ENCODE peak calls at places on chromosome 1, in six cellular contexts. Z is A673, W is psoas muscle, H is endothelial cell of umbilical vein, X is heart left ventricle, Y is left ventricle myocardium inferior. J is an unnamed sample. For H3K4me1 and H3K27me3, the result is how much of the 10 kb centered on the place peaks cover.

GRCh38 chr1:164635074-164635783 is 76.2 kb downstream of the PBX1 start:
- DNase-seq in Y (no peak), W (no peak), Z (peak), H (no peak), X (no peak), J (no peak)

GRCh38 chr1:7299329-7299799 is 471.7 kb upstream of the VAMP3 start:
- DNase-seq in W (peak), Y (peak), Z (peak), X (peak), H (peak), J (peak)

GRCh38 chr1:84412316-84412942 is 14.1 kb downstream of the DNASE2B start:
- DNase-seq in Y (no peak), Z (no peak), H (no peak), X (no peak), W (peak), J (no peak)

GRCh38 chr1:46646844-46647243 is 21.3 kb downstream of the ATPAF1 start:
- DNase-seq in Y (no peak), H (no peak), W (no peak), Z (no peak), X (no peak), J (no peak)

GRCh38 chr1:207404849-207405525 is 49.1 kb upstream of the CR2 start:
- DNase-seq in X (no peak), H (peak), Y (no peak), W (no peak), Z (peak), J (no peak)

GRCh38 chr1:21189906-21190500 is 13.3 kb upstream of the EIF4G3 start:
- DNase-seq in H (peak), Y (no peak), Z (no peak), X (no peak), W (no peak), J (no peak)

GRCh38 chr1:8518490-8518801 is 200.5 kb downstream of the SLC45A1 start:
- DNase-seq in W (no peak), H (no peak), Z (no peak), X (no peak), Y (no peak), J (no peak)

GRCh38 chr1:202691846-202692245 is 18.4 kb downstream of the SYT2 start:
- DNase-seq in X (no peak), Y (no peak), H (no peak), W (no peak), Z (no peak), J (peak)

GRCh38 chr1:66752000-66752592 is at the start of gene DYNLT5:
- DNase-seq in W (peak), Y (peak), H (peak), Z (no peak), X (peak), J (peak)

GRCh38 chr1:39129514-39129913 is 75.0 kb upstream of the MACF1 start:
- DNase-seq in H (peak), Y (no peak), W (no peak), Z (peak), X (no peak), J (no peak)

GRCh38 chr1:204989266-204990058 is 53.5 kb upstream of the CNTN2 start:
- DNase-seq in W (peak), Y (peak), X (peak), Z (peak), H (peak), J (peak)

GRCh38 chr1:69215883-69216282 is 351.8 kb upstream of the LRRC7 start:
- DNase-seq in H (no peak), W (no peak), Y (no peak), X (no peak), Z (no peak), J (no peak)

GRCh38 chr1:219710529-219711194 is 97.8 kb upstream of the ZC3H11B start:
- DNase-seq in H (no peak), Z (no peak), W (no peak), X (no peak), Y (no peak), J (no peak)

GRCh38 chr1:57310992-57311790 is 112.7 kb downstream of the DAB1 start:
- DNase-seq in H (no peak), X (no peak), Z (no peak), W (no peak), Y (no peak), J (no peak)

GRCh38 chr1:159922499-159923202 is 2.7 kb downstream of the TAGLN2 start:
- DNase-seq in Y (peak), Z (no peak), X (peak), H (no peak), W (peak), J (peak)

GRCh38 chr1:55067022-55067781 is 27.9 kb downstream of the PCSK9 start:
- DNase-seq in X (peak), H (no peak), Z (no peak), W (peak), Y (peak), J (no peak)

GRCh38 chr1:20198296-20198695 is 12.0 kb upstream of the PLA2G2C start:
- DNase-seq in X (no peak), W (no peak), H (no peak), Y (no peak), Z (no peak), J (no peak)

GRCh38 chr1:198680174-198680871 is 41.5 kb downstream of the PTPRC start:
- DNase-seq in W (no peak), Y (no peak), H (no peak), Z (no peak), X (no peak), J (no peak)

GRCh38 chr1:53895421-53895820 is 1.4 kb downstream of the DIO1 start:
- DNase-seq in X (no peak), W (no peak), Z (no peak), Y (no peak), H (no peak), J (no peak)

GRCh38 chr1:54245501-54245900 is 45.5 kb downstream of the MRPL37 start:
- DNase-seq in X (no peak), Y (no peak), Z (no peak), H (no peak), W (no peak), J (no peak)

GRCh38 chr1:159000627-159001026 is 9.1 kb upstream of the IFI16 start:
- DNase-seq in H (peak), X (peak), W (peak), Y (peak), Z (peak), J (peak)

GRCh38 chr1:234605493-234605982 is 4.4 kb downstream of the IRF2BP2 start:
- DNase-seq in X (no peak), Z (no peak), Y (no peak), H (no peak), W (no peak), J (no peak)

GRCh38 chr1:234603221-234604204 is 6.5 kb downstream of the IRF2BP2 start:
- DNase-seq in X (no peak), H (peak), W (no peak), Z (peak), Y (no peak), J (no peak)

GRCh38 chr1:234602334-234603220 is 7.4 kb downstream of the IRF2BP2 start:
- DNase-seq in Y (no peak), Z (peak), W (peak), H (peak), X (no peak), J (peak)

GRCh38 chr1:234604726-234605492 is 5.1 kb downstream of the IRF2BP2 start:
- DNase-seq in X (no peak), H (peak), Z (no peak), Y (no peak), W (no peak), J (no peak)

GRCh38 chr1:234604393-234604725 is 5.6 kb downstream of the IRF2BP2 start:
- DNase-seq in H (peak), X (no peak), Y (no peak), Z (no peak), W (no peak), J (no peak)
- H3K4me1 ChIP-seq in H (under half), X (under half), Y (half or more), Z (half or more), W (under half), J (under half)

GRCh38 chr1:90727917-90728655 is 11.0 kb upstream of the BARHL2 start:
- DNase-seq in Y (no peak), X (no peak), W (no peak), Z (no peak), H (no peak), J (no peak)

GRCh38 chr1:90730247-90731022 is 13.3 kb upstream of the BARHL2 start:
- DNase-seq in Z (peak), Y (no peak), X (no peak), H (no peak), W (no peak), J (no peak)

GRCh38 chr1:90731382-90732050 is 14.4 kb upstream of the BARHL2 start:
- DNase-seq in Z (no peak), H (no peak), W (no peak), X (no peak), Y (no peak), J (no peak)

GRCh38 chr1:90728656-90729257 is 11.7 kb upstream of the BARHL2 start:
- DNase-seq in W (no peak), Y (no peak), Z (no peak), H (no peak), X (no peak), J (no peak)

DNA sequence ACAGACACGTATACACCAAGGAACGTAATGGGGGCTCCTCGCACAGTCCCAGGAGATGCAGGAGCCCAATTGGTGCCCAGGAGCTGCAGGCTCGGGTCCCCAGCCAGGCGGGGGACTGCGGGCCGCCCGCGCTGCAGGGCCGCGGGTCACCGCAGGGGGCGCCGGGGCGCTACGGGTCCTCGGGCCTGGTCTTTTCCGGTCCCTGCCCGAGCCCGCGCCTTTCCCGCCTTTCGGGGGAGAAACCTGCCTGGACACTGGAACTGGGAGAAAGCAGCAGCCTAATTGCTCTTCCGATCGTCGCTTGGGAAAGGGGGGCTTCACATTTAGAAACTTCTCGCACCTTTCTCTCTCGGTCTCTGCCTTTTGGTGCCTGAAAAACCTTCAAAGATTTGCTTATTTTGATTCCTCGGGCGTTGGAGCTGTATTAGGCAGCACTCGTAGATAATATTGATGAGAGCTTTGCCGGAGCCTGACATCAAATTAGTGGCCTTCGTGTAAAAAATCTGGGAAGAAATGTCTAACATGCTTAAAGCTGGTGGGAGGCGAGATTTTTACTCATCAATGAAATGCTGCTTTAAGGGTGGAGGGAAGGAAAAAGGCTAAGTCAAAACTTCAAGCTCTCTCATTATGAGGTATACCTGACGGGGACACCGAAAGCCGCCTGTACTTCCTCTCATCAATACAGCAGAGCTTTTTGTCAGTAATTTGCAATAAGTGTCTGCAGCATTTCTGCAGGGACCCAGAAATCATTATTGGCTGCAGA is 12.6 kb upstream of the BARHL2 start:
- DNase-seq in W (no peak), H (no peak), Y (no peak), X (no peak), Z (no peak), J (peak)
- TF ChIP-seq CTCF in W (peak), H (peak), Y (peak), X (no peak), Z (no peak), J (peak)

GRCh38 chr1:186670965-186671486 is 9.2 kb downstream of the PTGS2 start:
- DNase-seq in Z (no peak), W (no peak), Y (no peak), H (peak), X (no peak), J (no peak)
- H3K27me3 ChIP-seq in Z (under half), W (under half), Y (under half), H (under half), X (under half), J (under half)

GRCh38 chr1:162568802-162569201 is 7.3 kb downstream of the UAP1 start:
- DNase-seq in Z (no peak), X (no peak), Y (no peak), H (peak), W (no peak), J (no peak)
- H3K4me1 ChIP-seq in Z (under half), X (under half), Y (half or more), H (under half), W (under half), J (under half)

GRCh38 chr1:147665521-147665920 is 4.8 kb downstream of the ACP6 start:
- DNase-seq in W (no peak), Y (no peak), H (no peak), X (no peak), Z (no peak), J (no peak)

GRCh38 chr1:147673401-147673800 is 3.1 kb upstream of the ACP6 start:
- DNase-seq in X (no peak), Y (no peak), Z (peak), W (no peak), H (no peak), J (no peak)

GRCh38 chr1:147669475-147670318 is 627 bp downstream of the ACP6 start:
- DNase-seq in H (peak), Z (peak), X (peak), W (peak), Y (peak), J (peak)

GRCh38 chr1:147673816-147674215 is 3.5 kb upstream of the ACP6 start:
- DNase-seq in W (no peak), Y (no peak), H (no peak), X (no peak), Z (no peak), J (no peak)

DNA sequence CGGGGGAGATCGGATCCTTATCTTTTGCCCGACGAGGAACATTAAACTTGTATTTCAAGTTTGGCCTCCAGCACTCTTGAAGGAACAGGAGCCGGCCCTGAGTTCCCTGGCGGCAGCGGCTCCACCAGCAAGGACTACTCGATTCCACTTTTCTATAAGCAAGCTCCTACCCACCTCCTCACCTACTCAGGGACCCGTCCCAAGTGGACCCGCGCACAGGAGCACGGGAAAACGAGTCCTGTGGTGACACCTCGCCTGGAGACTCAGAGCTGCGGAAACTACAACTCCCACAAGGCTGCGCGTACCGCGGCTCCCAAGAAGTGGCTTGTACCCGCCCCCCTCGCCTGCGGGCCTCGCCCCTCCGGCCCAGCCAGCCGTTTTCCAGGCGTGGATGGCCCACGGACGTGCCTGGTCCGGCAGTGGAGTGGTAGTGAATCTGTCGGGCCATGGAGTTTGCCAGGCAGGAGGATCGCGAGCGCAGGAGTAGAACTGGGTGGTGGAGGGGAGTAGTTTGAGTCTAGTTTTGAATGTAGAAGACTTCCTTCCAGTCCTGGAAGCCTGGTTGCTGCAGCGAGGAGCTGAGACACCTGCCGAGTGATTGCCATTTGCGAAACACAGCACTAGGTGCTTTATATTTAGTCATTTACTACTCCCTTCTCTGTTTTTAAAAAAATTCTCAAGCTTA is at the start of gene ACP6:
- DNase-seq in X (peak), Z (peak), W (peak), Y (peak), H (peak), J (peak)
- TF ChIP-seq CTCF in X (no peak), Z (no peak), W (no peak), Y (no peak), H (no peak), J (no peak)

GRCh38 chr1:179293340-179294327 is at the start of gene SOAT1:
- DNase-seq in Y (peak), Z (peak), X (peak), W (peak), H (peak), J (peak)

GRCh38 chr1:179295356-179295755 is 1.8 kb downstream of the SOAT1 start:
- DNase-seq in Y (no peak), W (no peak), Z (no peak), X (no peak), H (peak), J (no peak)

GRCh38 chr1:179296831-179297377 is 3.3 kb downstream of the SOAT1 start:
- DNase-seq in W (no peak), Z (no peak), Y (no peak), X (no peak), H (no peak), J (no peak)

GRCh38 chr1:179298952-179299351 is 5.4 kb downstream of the SOAT1 start:
- DNase-seq in Z (no peak), X (no peak), Y (no peak), H (no peak), W (no peak), J (no peak)

GRCh38 chr1:179296356-179296755 is 2.8 kb downstream of the SOAT1 start:
- DNase-seq in X (no peak), H (no peak), Y (no peak), W (no peak), Z (no peak), J (no peak)
- H3K27me3 ChIP-seq in X (under half), H (under half), Y (under half), W (under half), Z (under half), J (under half)